ENCODE peak calls at places on chromosomes 1 and 21, in five cellular contexts. I, P, T, F and A are unnamed samples.

GRCh38 chr21:34761758-34762330 is 93.0 kb downstream of the CLIC6 start:
- DNase-seq in I (no peak), P (peak), T (no peak), F (no peak), A (no peak)

GRCh38 chr1:226365831-226366231 is 42.1 kb downstream of the PARP1 start:
- DNase-seq in I (no peak), P (peak), T (no peak), F (peak), A (peak)

GRCh38 chr1:154772611-154773515 is 97.2 kb downstream of the KCNN3 start:
- DNase-seq in P (no peak), F (no peak), T (no peak), I (no peak), A (no peak)

GRCh38 chr21:29261555-29262540 is 36.9 kb upstream of the BACH1 start:
- DNase-seq in F (no peak), T (no peak), I (no peak), P (peak), A (no peak)

GRCh38 chr1:199859525-199859924 is 168.0 kb upstream of the NR5A2 start:
- DNase-seq in T (no peak), I (no peak), F (peak), P (peak), A (no peak)

GRCh38 chr1:229867726-229868125 is 199.3 kb upstream of the GALNT2 start:
- DNase-seq in P (no peak), I (no peak), T (no peak), F (no peak), A (no peak)

GRCh38 chr1:116497660-116498059 is 73.2 kb downstream of the CD58 start:
- DNase-seq in I (no peak), T (no peak), P (no peak), F (peak), A (no peak)

GRCh38 chr1:17460265-17460664 is 20.8 kb upstream of the RCC2 start:
- DNase-seq in P (peak), F (no peak), I (no peak), T (no peak), A (no peak)

GRCh38 chr1:16111771-16112557 is 38.5 kb upstream of the FAM131C start:
- DNase-seq in I (peak), F (peak), P (no peak), T (no peak), A (peak)

GRCh38 chr1:89213347-89213746 is 14.6 kb upstream of the GBP4 start:
- DNase-seq in I (no peak), P (no peak), F (no peak), T (no peak), A (no peak)

GRCh38 chr1:47178020-47178419 is 11.8 kb downstream of the PDZK1IP1 start:
- DNase-seq in I (no peak), F (no peak), P (no peak), T (no peak), A (no peak)

GRCh38 chr1:24351918-24352637 is 32.9 kb downstream of the GRHL3 start:
- DNase-seq in T (no peak), F (peak), P (peak), I (no peak), A (no peak)

GRCh38 chr1:36542962-36543515 is 60.3 kb upstream of the CSF3R start:
- DNase-seq in P (no peak), T (no peak), F (no peak), I (no peak), A (no peak)

GRCh38 chr1:30852026-30852425 is 56.5 kb downstream of the SDC3 start:
- DNase-seq in T (peak), I (no peak), F (peak), P (peak), A (no peak)

GRCh38 chr1:31064115-31064514 is 1.4 kb downstream of the PUM1 start:
- DNase-seq in P (peak), I (no peak), F (peak), T (no peak), A (no peak)

GRCh38 chr1:94736549-94736948 is 83.6 kb upstream of the SLC44A3 start:
- DNase-seq in I (no peak), T (no peak), P (no peak), F (no peak), A (no peak)

GRCh38 chr21:45539046-45539795 is 3.0 kb downstream of the SLC19A1 start:
- DNase-seq in F (no peak), T (peak), I (no peak), P (no peak), A (no peak)

GRCh38 chr1:3097861-3098260 is 28.9 kb downstream of the PRDM16 start:
- DNase-seq in T (no peak), F (no peak), P (no peak), I (no peak), A (no peak)

GRCh38 chr1:52296345-52296744 is 69.7 kb downstream of the CC2D1B start:
- DNase-seq in P (peak), F (peak), I (no peak), T (no peak), A (peak)

GRCh38 chr1:89451011-89451410 is 73.6 kb upstream of the LRRC8B start:
- DNase-seq in P (peak), I (no peak), T (no peak), F (peak), A (no peak)

GRCh38 chr21:24583473-24583872 is 1023.8 kb downstream of the MRPL39 start:
- DNase-seq in P (no peak), T (no peak), F (no peak), I (no peak), A (no peak)

GRCh38 chr21:42021751-42022430 is 11.7 kb upstream of the ZBTB21 start:
- DNase-seq in F (no peak), I (no peak), P (no peak), T (no peak), A (no peak)

GRCh38 chr21:45994738-45995685 is 13.4 kb downstream of the COL6A1 start:
- DNase-seq in F (no peak), I (no peak), T (peak), P (no peak), A (no peak)

GRCh38 chr1:112341986-112342385 is 54.0 kb upstream of the CTTNBP2NL start:
- DNase-seq in P (no peak), T (no peak), I (no peak), F (no peak), A (no peak)

GRCh38 chr1:44361478-44361877 is 6.4 kb upstream of the ERI3 start:
- DNase-seq in T (no peak), F (no peak), P (peak), I (no peak), A (no peak)
- TF ChIP-seq CTCF in T (no peak), F (peak), P (peak), I (peak), A (peak)

GRCh38 chr1:26832249-26832960 is 5.9 kb downstream of the ZDHHC18 start:
- DNase-seq in F (no peak), P (no peak), T (no peak), I (no peak), A (no peak)

GRCh38 chr1:26829214-26829911 is 2.9 kb downstream of the ZDHHC18 start:
- DNase-seq in P (no peak), I (no peak), T (no peak), F (no peak), A (no peak)

GRCh38 chr1:26831059-26831458 is 4.6 kb downstream of the ZDHHC18 start:
- DNase-seq in I (no peak), F (no peak), T (no peak), P (no peak), A (no peak)

GRCh38 chr1:26831546-26832248 is 5.2 kb downstream of the ZDHHC18 start:
- DNase-seq in P (peak), I (no peak), T (no peak), F (no peak), A (no peak)

GRCh38 chr1:26833432-26834405 is 7.2 kb downstream of the ZDHHC18 start:
- DNase-seq in P (no peak), I (no peak), T (no peak), F (no peak), A (no peak)
- H3K4me3 ChIP-seq in P (no peak), I (no peak), T (no peak), F (no peak), A (no peak)

GRCh38 chr1:41350055-41350378 is 11.2 kb upstream of the FOXO6 start:
- DNase-seq in P (no peak), F (no peak), T (no peak), I (no peak), A (no peak)
- TF ChIP-seq CTCF in P (no peak), F (no peak), T (no peak), I (no peak), A (no peak)

GRCh38 chr1:1023700-1024099 is 3.8 kb downstream of the AGRN start:
- DNase-seq in F (no peak), I (no peak), T (no peak), P (no peak), A (no peak)
- H3K4me3 ChIP-seq in F (no peak), I (no peak), T (no peak), P (no peak), A (no peak)

GRCh38 chr1:13948396-13948795 is 248.4 kb downstream of the PRDM2 start:
- DNase-seq in F (no peak), P (no peak), T (no peak), I (no peak), A (no peak)

GRCh38 chr1:13951793-13952751 is 252.1 kb downstream of the PRDM2 start:
- DNase-seq in T (no peak), I (no peak), F (no peak), P (peak), A (no peak)

GRCh38 chr1:13949571-13949970 is 249.6 kb downstream of the PRDM2 start:
- DNase-seq in P (no peak), F (no peak), T (no peak), I (no peak), A (no peak)

GRCh38 chr1:13948851-13949490 is 249.0 kb downstream of the PRDM2 start:
- DNase-seq in P (no peak), I (no peak), T (peak), F (peak), A (no peak)

GRCh38 chr1:13950637-13951036 is 250.6 kb downstream of the PRDM2 start:
- DNase-seq in F (no peak), P (no peak), I (no peak), T (no peak), A (no peak)
- TF ChIP-seq CTCF in F (peak), P (no peak), I (no peak), T (no peak), A (peak)